ENCODE peak calls at places on chromosome 4, in seven cellular contexts. M, C, Y, P, X, N and I are unnamed samples.

GRCh38 chr4:5810770-5811430 is 82.0 kb downstream of the CRMP1 start:
- DNase-seq in N (no peak), Y (no peak), P (no peak), X (no peak), C (no peak), M (no peak), I (no peak)

GRCh38 chr4:131427000-131427399 is 1722.1 kb upstream of the PCDH10 start:
- DNase-seq in N (no peak), P (no peak), M (no peak), X (no peak), C (no peak), Y (no peak), I (no peak)

GRCh38 chr4:24042094-24042493 is 152.2 kb upstream of the PPARGC1A start:
- DNase-seq in Y (no peak), X (no peak), P (no peak), M (no peak), N (peak; percentile 82), C (no peak), I (no peak)

GRCh38 chr4:112910109-112910736 is 139.2 kb upstream of the ANK2 start:
- DNase-seq in C (no peak), M (no peak), X (no peak), N (peak; percentile 90), P (no peak), Y (peak; percentile 9), I (no peak)

GRCh38 chr4:183118585-183118984 is 19.5 kb downstream of the WWC2 start:
- DNase-seq in N (peak; percentile 86), C (no peak), Y (peak; percentile 79), X (no peak), P (no peak), M (no peak), I (no peak)

GRCh38 chr4:165506780-165507305 is 128.0 kb downstream of the CPE start:
- DNase-seq in M (no peak), N (peak; percentile 65), C (no peak), X (no peak), P (no peak), Y (no peak), I (no peak)

GRCh38 chr4:3307486-3307885 is 14.7 kb downstream of the RGS12 start:
- DNase-seq in C (no peak), M (peak; percentile 30), N (no peak), Y (no peak), P (no peak), X (no peak), I (no peak)

GRCh38 chr4:162909952-162910351 is 256.7 kb downstream of the NAF1 start:
- DNase-seq in N (no peak), M (no peak), Y (no peak), P (no peak), X (no peak), C (no peak), I (no peak)

GRCh38 chr4:99968330-99968729 is 18.3 kb upstream of the H2AZ1 start:
- DNase-seq in M (no peak), N (peak; percentile 12), Y (peak; percentile 49), X (no peak), C (no peak), P (no peak), I (no peak)

GRCh38 chr4:155512812-155513211 is 136.0 kb upstream of the MAP9 start:
- DNase-seq in C (no peak), M (no peak), P (no peak), Y (no peak), N (peak; percentile 50), X (no peak), I (no peak)

GRCh38 chr4:7513731-7514130 is 79.0 kb upstream of the PSAPL1 start:
- DNase-seq in M (no peak), N (peak; percentile 15), C (no peak), P (no peak), X (no peak), Y (peak; percentile 81), I (no peak)

GRCh38 chr4:31084806-31085416 is 364.7 kb downstream of the PCDH7 start:
- DNase-seq in M (no peak), N (no peak), Y (peak; percentile 18), X (no peak), P (no peak), C (no peak), I (no peak)

GRCh38 chr4:188387134-188387791 is 248.0 kb downstream of the TRIML1 start:
- DNase-seq in M (no peak), P (no peak), X (no peak), N (peak; percentile 25), C (no peak), Y (no peak), I (no peak)

GRCh38 chr4:75514131-75514948 is at the start of the genes RCHY1 and THAP6:
- DNase-seq in Y (peak; percentile 94), P (peak; percentile 92), C (peak; percentile 95), M (peak; percentile 98), N (peak; percentile 97), X (peak; percentile 96), I (peak; percentile 95)

GRCh38 chr4:75892508-75892907 is 9.7 kb downstream of the PPEF2 start:
- DNase-seq in P (no peak), Y (peak; percentile 11), C (no peak), X (no peak), N (no peak), M (no peak), I (no peak)

GRCh38 chr4:54449999-54450398 is 207.8 kb upstream of the KIT start:
- DNase-seq in N (no peak), Y (no peak), M (no peak), P (no peak), X (no peak), C (no peak), I (no peak)

GRCh38 chr4:88202443-88202842 is 44.0 kb upstream of the ABCG2 start:
- DNase-seq in C (no peak), P (no peak), Y (no peak), M (no peak), N (no peak), X (no peak), I (no peak)

GRCh38 chr4:87982446-87982845 is 6.9 kb downstream of the SPP1 start:
- DNase-seq in X (no peak), M (no peak), N (peak; percentile 47), C (no peak), P (no peak), Y (no peak), I (no peak)

GRCh38 chr4:48668254-48669017 is 111.6 kb downstream of the FRYL start:
- DNase-seq in N (no peak), M (no peak), X (no peak), P (no peak), Y (no peak), C (no peak), I (no peak)

GRCh38 chr4:140811429-140811828 is 55.2 kb upstream of the TBC1D9 start:
- DNase-seq in N (no peak), Y (no peak), M (no peak), P (no peak), X (no peak), C (no peak), I (no peak)

GRCh38 chr4:24024157-24024556 is 134.3 kb upstream of the PPARGC1A start:
- DNase-seq in N (peak; percentile 70), X (no peak), Y (no peak), M (no peak), P (no peak), C (no peak), I (no peak)

GRCh38 chr4:98517444-98518021 is 140.9 kb downstream of the TSPAN5 start:
- DNase-seq in X (no peak), C (no peak), P (no peak), M (no peak), N (peak; percentile 81), Y (peak; percentile 30), I (no peak)

GRCh38 chr4:794911-795725 is 30.8 kb downstream of the CPLX1 start:
- DNase-seq in P (no peak), M (no peak), N (no peak), X (no peak), C (no peak), Y (no peak), I (no peak)

DNA sequence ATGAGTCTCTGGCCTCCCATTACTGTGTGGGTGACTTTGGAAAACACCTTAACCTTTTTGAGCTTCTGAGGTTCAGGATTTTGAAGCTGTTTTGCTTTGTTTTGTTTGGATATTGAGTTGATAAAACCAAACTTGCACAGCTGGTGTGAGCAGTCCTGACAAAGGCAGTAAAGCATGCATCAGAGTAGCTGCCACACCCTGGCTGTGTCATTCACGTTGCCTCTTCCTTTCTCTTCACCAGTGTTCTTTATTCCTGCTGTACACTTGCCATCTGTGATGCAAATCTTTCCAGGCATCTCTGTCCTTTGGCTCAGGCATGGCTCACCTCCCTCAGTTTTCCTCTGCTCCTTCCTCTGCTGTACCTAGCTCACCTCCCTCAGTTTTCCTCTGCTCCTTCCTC is 1850.2 kb upstream of the AGA start:
- DNase-seq in M (no peak), N (no peak), X (no peak), P (no peak), Y (peak; percentile 50), C (no peak), I (no peak)
- H3K9me3 ChIP-seq in M (no peaks in the 10 kb centered on the region), N (no peaks in the 10 kb centered on the region), X (no peaks in the 10 kb centered on the region), P (no peaks in the 10 kb centered on the region), Y (no peaks in the 10 kb centered on the region), C (peaks cover 26% of the 10 kb centered on the region), I (no peaks in the 10 kb centered on the region)

GRCh38 chr4:8543623-8544022 is 36.6 kb upstream of the GPR78 start:
- DNase-seq in P (no peak), M (no peak), N (no peak), X (no peak), Y (no peak), C (no peak), I (no peak)
- H3K9me3 ChIP-seq in P (no peaks in the 10 kb centered on the region), M (no peaks in the 10 kb centered on the region), N (no peaks in the 10 kb centered on the region), X (no peaks in the 10 kb centered on the region), Y (no peaks in the 10 kb centered on the region), C (no peaks in the 10 kb centered on the region), I (no peaks in the 10 kb centered on the region)

DNA sequence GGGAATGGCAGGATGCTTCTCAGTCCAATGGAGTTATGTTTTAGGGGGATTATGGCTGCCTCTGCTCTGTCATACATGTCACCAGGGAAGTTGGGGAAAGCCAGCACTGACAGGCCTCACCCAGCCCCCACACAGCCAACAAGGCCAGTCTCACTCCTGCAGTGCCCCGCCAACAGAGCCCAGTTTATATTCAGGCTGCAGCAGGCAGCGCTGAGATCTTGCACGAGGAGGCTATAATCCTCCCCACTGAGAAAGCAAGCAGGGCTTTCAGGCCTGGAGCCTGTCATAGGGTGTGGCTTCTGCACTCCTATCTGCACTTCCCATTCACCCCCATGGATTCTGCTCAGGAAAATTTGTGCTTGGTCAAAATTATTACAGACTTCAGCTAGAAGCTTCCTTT is 25.0 kb downstream of the ADAD1 start:
- DNase-seq in C (no peak), M (no peak), X (no peak), Y (no peak), N (no peak), P (no peak), I (no peak)
- H3K9me3 ChIP-seq in C (no peaks in the 10 kb centered on the region), M (peaks cover 2% of the 10 kb centered on the region), X (no peaks in the 10 kb centered on the region), Y (no peaks in the 10 kb centered on the region), N (no peaks in the 10 kb centered on the region), P (no peaks in the 10 kb centered on the region), I (no peaks in the 10 kb centered on the region)

GRCh38 chr4:187069398-187069797 is 345.7 kb upstream of the FAT1 start:
- DNase-seq in X (no peak), C (no peak), P (no peak), N (no peak), Y (no peak), M (peak; percentile 52), I (no peak)

GRCh38 chr4:187070158-187070557 is 346.5 kb upstream of the FAT1 start:
- DNase-seq in C (no peak), N (no peak), Y (peak; percentile 2), X (no peak), M (no peak), P (no peak), I (no peak)

GRCh38 chr4:187073820-187074219 is 350.2 kb upstream of the FAT1 start:
- DNase-seq in Y (no peak), N (no peak), M (no peak), X (no peak), C (no peak), P (no peak), I (no peak)

GRCh38 chr4:187071896-187072295 is 348.2 kb upstream of the FAT1 start:
- DNase-seq in P (no peak), C (no peak), M (no peak), X (no peak), N (no peak), Y (no peak), I (no peak)

GRCh38 chr4:187070740-187071139 is 347.1 kb upstream of the FAT1 start:
- DNase-seq in M (no peak), N (no peak), P (no peak), X (no peak), C (no peak), Y (no peak), I (no peak)
- H3K9me3 ChIP-seq in M (no peaks in the 10 kb centered on the region), N (no peaks in the 10 kb centered on the region), P (no peaks in the 10 kb centered on the region), X (no peaks in the 10 kb centered on the region), C (no peaks in the 10 kb centered on the region), Y (no peaks in the 10 kb centered on the region), I (no peaks in the 10 kb centered on the region)